ENCODE peak calls at places on chromosomes 4 and X, in four cellular contexts. V is globus pallidus, R is COR-L47, B is H54. Z is an unnamed sample.

GRCh38 chr4:32662803-32663202 is 1942.6 kb downstream of the PCDH7 start:
- DNase-seq in V (no peak), R (no peak), B (no peak), Z (no peak)

GRCh38 chr4:73723029-73723428 is 17.3 kb upstream of the CXCL8 start:
- DNase-seq in V (no peak), R (no peak), B (no peak), Z (no peak)

GRCh38 chrX:133215747-133216146 is 2.4 kb downstream of the TFDP3 start:
- DNase-seq in V (no peak), R (no peak), B (no peak), Z (no peak)

GRCh38 chr4:148376151-148376550 is 66.1 kb downstream of the NR3C2 start:
- DNase-seq in V (peak), R (peak), B (no peak), Z (peak)

GRCh38 chrX:113001836-113002235 is 161.2 kb upstream of the AMOT start:
- DNase-seq in V (no peak), R (no peak), B (no peak), Z (no peak)

GRCh38 chrX:154436597-154437397 is at the start of gene GDI1:
- DNase-seq in V (no peak), R (peak), B (peak), Z (no peak)

GRCh38 chrX:107171369-107172102 is 34.7 kb downstream of the NUP62CL start:
- DNase-seq in V (no peak), R (no peak), B (no peak), Z (no peak)

GRCh38 chrX:134512566-134512965 is 52.6 kb downstream of the HPRT1 start:
- DNase-seq in V (no peak), R (no peak), B (peak), Z (peak)

GRCh38 chr4:108345862-108346530 is 177.3 kb upstream of the LEF1 start:
- DNase-seq in V (no peak), R (no peak), B (no peak), Z (no peak)

GRCh38 chr4:176001171-176002006 is 64.3 kb upstream of the WDR17 start:
- DNase-seq in V (peak), R (peak), B (peak), Z (no peak)

GRCh38 chr4:2891294-2891693 is 47.6 kb downstream of the ADD1 start:
- DNase-seq in V (no peak), R (no peak), B (peak), Z (no peak)

GRCh38 chrX:45784590-45784989 is 583.9 kb upstream of the DIPK2B start:
- DNase-seq in V (no peak), R (no peak), B (no peak), Z (no peak)

GRCh38 chr4:100188829-100189228 is 1.4 kb downstream of the DDIT4L start:
- DNase-seq in V (no peak), R (peak), B (no peak), Z (no peak)

GRCh38 chr4:120694973-120695372 is 227.6 kb downstream of the PRDM5 start:
- DNase-seq in V (no peak), R (no peak), B (no peak), Z (peak)

GRCh38 chr4:118369231-118369630 is 16.4 kb upstream of the PRSS12 start:
- DNase-seq in V (no peak), R (no peak), B (no peak), Z (no peak)

GRCh38 chrX:104098151-104098808 is 14.0 kb upstream of the ZCCHC18 start:
- DNase-seq in V (peak), R (peak), B (no peak), Z (no peak)

GRCh38 chrX:64394874-64395567 is at the start of gene MTMR8:
- DNase-seq in V (peak), R (no peak), B (no peak), Z (no peak)

GRCh38 chr4:4849524-4850193 is 9.8 kb upstream of the MSX1 start:
- DNase-seq in V (no peak), R (no peak), B (no peak), Z (no peak)

GRCh38 chrX:78105944-78106650 is 2.0 kb downstream of the PGK1 start:
- DNase-seq in V (no peak), R (no peak), B (no peak), Z (no peak)

GRCh38 chr4:968221-968620 is 5.1 kb downstream of the DGKQ start:
- DNase-seq in V (no peak), R (peak), B (no peak), Z (no peak)

GRCh38 chr4:102598102-102598758 is 97.1 kb downstream of the NFKB1 start:
- DNase-seq in V (no peak), R (no peak), B (no peak), Z (no peak)

GRCh38 chrX:65607070-65607742 is 60.2 kb upstream of the MSN start:
- DNase-seq in V (no peak), R (no peak), B (no peak), Z (no peak)

GRCh38 chrX:78237127-78237526 is 90.3 kb downstream of the CYSLTR1 start:
- DNase-seq in V (no peak), R (no peak), B (no peak), Z (no peak)